ENCODE peak calls at places on chromosome 11, in eight cellular contexts. N, Q, O, Z, I, B, A and V are unnamed samples.

GRCh38 chr11:18061351-18061750 is 15.3 kb upstream of the TPH1 start:
- DNase-seq in N (no peak), Q (no peak), O (no peak), Z (no peak), I (no peak), B (no peak), A (no peak), V (no peak)

GRCh38 chr11:126474888-126475626 is 119.6 kb downstream of the ST3GAL4 start:
- DNase-seq in N (no peak), Q (peak; percentile 56), O (no peak), Z (no peak), I (no peak), B (no peak), A (peak; percentile 53), V (no peak)

GRCh38 chr11:26201411-26201810 is 130.5 kb upstream of the ANO3 start:
- DNase-seq in N (no peak), Q (no peak), O (no peak), Z (peak; percentile 46), I (peak; percentile 82), B (no peak), A (no peak), V (peak; percentile 71)

GRCh38 chr11:57263351-57263750 is 26.3 kb upstream of the APLNR start:
- DNase-seq in N (no peak), Q (no peak), O (no peak), Z (no peak), I (no peak), B (no peak), A (no peak), V (no peak)

GRCh38 chr11:89381094-89381493 is 110.1 kb downstream of the NOX4 start:
- DNase-seq in N (no peak), Q (no peak), O (peak; percentile 14), Z (peak; percentile 93), I (peak; percentile 99), B (no peak), A (no peak), V (peak; percentile 97)

GRCh38 chr11:71963468-71963867 is 34.6 kb downstream of the RNF121 start:
- DNase-seq in N (no peak), Q (no peak), O (no peak), Z (no peak), I (no peak), B (no peak), A (no peak), V (no peak)

GRCh38 chr11:94876222-94876621 is 97.1 kb downstream of the CWC15 start:
- DNase-seq in N (no peak), Q (no peak), O (no peak), Z (no peak), I (no peak), B (no peak), A (no peak), V (no peak)

GRCh38 chr11:63939351-63939920 is 634 bp downstream of the NAA40 start:
- DNase-seq in N (peak; percentile 26), Q (no peak), O (no peak), Z (peak; percentile 28), I (no peak), B (peak; percentile 41), A (no peak), V (peak; percentile 46)

GRCh38 chr11:62233730-62234129 is 8.3 kb upstream of the SCGB1D2 start:
- DNase-seq in N (no peak), Q (no peak), O (no peak), Z (no peak), I (no peak), B (no peak), A (no peak), V (peak; percentile 6)

GRCh38 chr11:118046051-118046963 is 30.6 kb upstream of the TMPRSS4 start:
- DNase-seq in N (no peak), Q (no peak), O (no peak), Z (peak; percentile 17), I (peak; percentile 27), B (peak; percentile 26), A (no peak), V (peak; percentile 22)

GRCh38 chr11:120912504-120912903 is 111.4 kb upstream of the TBCEL start:
- DNase-seq in N (no peak), Q (no peak), O (no peak), Z (peak; percentile 21), I (peak; percentile 52), B (no peak), A (peak; percentile 36), V (peak; percentile 40)

GRCh38 chr11:130315354-130315970 is 745 bp upstream of the ZBTB44 start:
- DNase-seq in N (peak; percentile 50), Q (peak; percentile 66), O (no peak), Z (no peak), I (peak; percentile 8), B (peak; percentile 75), A (no peak), V (peak; percentile 16)

GRCh38 chr11:124724854-124725718 is 14.7 kb upstream of the NRGN start:
- DNase-seq in N (peak; percentile 42), Q (no peak), O (no peak), Z (no peak), I (no peak), B (peak; percentile 22), A (peak; percentile 62), V (no peak)
- H3K4me3 ChIP-seq in N (no peak overlapping the region), Q (no peak overlapping the region), O (no peak overlapping the region), Z (no peak overlapping the region), I (no peak overlapping the region), B (no peak overlapping the region), A (peak overlapping the region; percentile 14), V (no peak overlapping the region)

GRCh38 chr11:80727315-80727714 is 1286.5 kb upstream of the TENM4 start:
- DNase-seq in N (no peak), Q (no peak), O (no peak), Z (no peak), I (peak; percentile 35), B (peak; percentile 15), A (peak; percentile 2), V (peak; percentile 50)
- TF ChIP-seq CTCF in N (no peak), Q (no peak), O (no peak), Z (peak; percentile 55), I (peak; percentile 45), B (peak; percentile 53), A (no peak), V (peak; percentile 58)

GRCh38 chr11:68043349-68044144 is 4.7 kb downstream of the TCIRG1 start:
- DNase-seq in N (no peak), Q (peak; percentile 54), O (no peak), Z (no peak), I (no peak), B (no peak), A (no peak), V (no peak)
- H3K4me3 ChIP-seq in N (no peak overlapping the region), Q (no peak overlapping the region), O (no peak overlapping the region), Z (no peak overlapping the region), I (no peak overlapping the region), B (no peak overlapping the region), A (no peak overlapping the region), V (no peak overlapping the region)

GRCh38 chr11:102269927-102270326 is 47.4 kb upstream of the BIRC3 start:
- DNase-seq in N (no peak), Q (no peak), O (no peak), Z (peak; percentile 95), I (peak; percentile 97), B (no peak), A (no peak), V (peak; percentile 98)

GRCh38 chr11:102268083-102268984 is 49.0 kb upstream of the BIRC3 start:
- DNase-seq in N (peak; percentile 95), Q (peak; percentile 83), O (peak; percentile 37), Z (peak; percentile 95), I (peak; percentile 85), B (peak; percentile 79), A (peak; percentile 79), V (peak; percentile 98)

GRCh38 chr11:102267602-102268001 is 49.7 kb upstream of the BIRC3 start:
- DNase-seq in N (no peak), Q (no peak), O (no peak), Z (peak; percentile 83), I (peak; percentile 70), B (no peak), A (no peak), V (peak; percentile 76)

GRCh38 chr11:102266111-102266510 is 51.2 kb upstream of the BIRC3 start:
- DNase-seq in N (no peak), Q (no peak), O (no peak), Z (no peak), I (no peak), B (no peak), A (no peak), V (no peak)

DNA sequence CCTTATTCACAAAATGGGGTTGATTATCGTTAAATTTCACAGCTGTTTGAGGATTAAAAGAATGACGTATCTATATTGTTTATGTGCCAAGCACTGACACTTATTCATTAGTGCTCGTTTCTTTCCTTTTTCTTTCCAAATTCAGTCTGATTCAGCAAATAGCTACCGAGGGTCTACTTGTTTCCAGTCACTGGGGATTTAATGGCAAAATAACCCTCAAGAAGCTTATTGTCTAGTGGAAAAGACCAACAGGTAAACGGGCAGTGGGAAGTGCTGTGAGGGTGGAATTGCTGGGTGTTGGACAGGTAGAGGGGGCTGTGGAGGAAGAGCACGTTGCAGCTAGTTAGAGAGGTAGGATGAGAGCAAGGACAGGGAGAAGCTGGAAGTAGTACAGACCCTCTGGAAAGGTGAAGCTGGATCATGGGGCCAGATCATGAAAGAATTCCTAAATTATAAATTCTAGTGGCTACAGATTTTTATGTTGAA is 48.3 kb upstream of the BIRC3 start:
- DNase-seq in N (no peak), Q (no peak), O (no peak), Z (no peak), I (no peak), B (no peak), A (no peak), V (peak; percentile 20)
- TF ChIP-seq CTCF in N (no peak), Q (no peak), O (no peak), Z (no peak), I (no peak), B (no peak), A (no peak), V (no peak)

GRCh38 chr11:43944761-43945311 is 2.4 kb downstream of the C11orf96 start:
- DNase-seq in N (peak; percentile 75), Q (peak; percentile 90), O (no peak), Z (peak; percentile 54), I (no peak), B (peak; percentile 38), A (peak; percentile 19), V (peak; percentile 68)
- H3K4me3 ChIP-seq in N (peak overlapping the region; percentile 55), Q (peak overlapping the region; percentile 72), O (peak overlapping the region; percentile 98), Z (no peak overlapping the region), I (peak overlapping the region; percentile 5), B (no peak overlapping the region), A (no peak overlapping the region), V (no peak overlapping the region)